ENCODE peak calls at places on chromosomes 4 and X, in four cellular contexts. D is GM12864, K is SW480, S is H4. L is an unnamed sample.
A peak's percentile ranks its signal among the peaks of the same experiment; 100 is the strongest.

GRCh38 chrX:7771788-7772438 is 71.1 kb upstream of the VCX start:
- DNase-seq in S (no peak), K (no peak), D (no peak), L (no peak)

GRCh38 chr4:176769519-176769918 is 23.2 kb downstream of the VEGFC start:
- DNase-seq in K (no peak), D (no peak), S (peak; percentile 83), L (no peak)

GRCh38 chr4:4969298-4969697 is 50.0 kb downstream of the CYTL1 start:
- DNase-seq in K (peak; percentile 6), S (peak; percentile 33), D (no peak), L (no peak)

GRCh38 chrX:107842715-107843400 is 17.2 kb downstream of the MID2 start:
- DNase-seq in D (no peak), K (no peak), S (no peak), L (no peak)

GRCh38 chr4:55633903-55634302 is 2.2 kb downstream of the NMU start:
- DNase-seq in S (no peak), K (no peak), D (no peak), L (no peak)

GRCh38 chr4:99536148-99536728 is 25.4 kb downstream of the C4orf17 start:
- DNase-seq in S (no peak), K (no peak), D (no peak), L (no peak)

GRCh38 chr4:32417113-32417704 is 1697.0 kb downstream of the PCDH7 start:
- DNase-seq in K (no peak), S (no peak), D (no peak), L (no peak)

GRCh38 chr4:2264481-2265041 is 2.7 kb upstream of the MXD4 start:
- DNase-seq in K (no peak), S (no peak), D (no peak), L (no peak)

GRCh38 chr4:72525938-72526337 is 43.1 kb downstream of the ADAMTS3 start:
- DNase-seq in K (no peak), S (peak; percentile 28), D (no peak), L (no peak)

GRCh38 chr4:8651661-8652180 is 59.2 kb downstream of the CPZ start:
- DNase-seq in D (no peak), S (no peak), K (no peak), L (no peak)

GRCh38 chr4:127203561-127204260 is 429.0 kb upstream of the INTU start:
- DNase-seq in D (no peak), S (no peak), K (no peak), L (no peak)

GRCh38 chr4:3270141-3270611 is 21.2 kb downstream of the MSANTD1 start:
- DNase-seq in S (no peak), D (no peak), K (no peak), L (no peak)

L was measured in CD4-positive, alpha-beta T cell.